ENCODE peak calls at places on chromosomes 6 and 20, in eight cellular contexts. One of them, this sample, is unnamed. For H3K4me1 and H3K27me3, the result is how much of the 10 kb centered on the place peaks cover.

GRCh38 chr6:99905209-99906106 is 88.6 kb downstream of the MCHR2 start:
- DNase-seq in cardiac muscle cell: peak
- DNase-seq in psoas muscle: no peak
- DNase-seq in Panc1: peak
- DNase-seq in neuronal stem cell: peak
- DNase-seq in left lung: no peak
- DNase-seq in IMR-90: peak
- DNase-seq in astrocyte: peak
- DNase-seq in this sample: peak

GRCh38 chr20:9025643-9026042 is 43.2 kb upstream of the PLCB4 start:
- DNase-seq in neuronal stem cell: no peak
- DNase-seq in psoas muscle: no peak
- DNase-seq in left lung: no peak
- DNase-seq in cardiac muscle cell: no peak
- DNase-seq in IMR-90: peak
- DNase-seq in astrocyte: peak
- DNase-seq in Panc1: no peak
- DNase-seq in this sample: no peak

GRCh38 chr20:17083738-17084137 is 143.1 kb upstream of the PCSK2 start:
- DNase-seq in neuronal stem cell: peak
- DNase-seq in Panc1: no peak
- DNase-seq in IMR-90: peak
- DNase-seq in astrocyte: no peak
- DNase-seq in cardiac muscle cell: peak
- DNase-seq in left lung: no peak
- DNase-seq in psoas muscle: no peak
- DNase-seq in this sample: peak

GRCh38 chr6:51570168-51570921 is 517.1 kb downstream of the PKHD1 start:
- DNase-seq in psoas muscle: no peak
- DNase-seq in left lung: no peak
- DNase-seq in cardiac muscle cell: no peak
- DNase-seq in neuronal stem cell: no peak
- DNase-seq in Panc1: no peak
- DNase-seq in astrocyte: no peak
- DNase-seq in IMR-90: no peak
- DNase-seq in this sample: no peak

GRCh38 chr6:6008648-6009421 is 2.1 kb upstream of the NRN1 start:
- DNase-seq in Panc1: no peak
- DNase-seq in left lung: peak
- DNase-seq in psoas muscle: peak
- DNase-seq in IMR-90: no peak
- DNase-seq in neuronal stem cell: peak
- DNase-seq in astrocyte: no peak
- DNase-seq in cardiac muscle cell: peak
- DNase-seq in this sample: no peak

GRCh38 chr6:99993533-99994251 is at the start of gene MCHR2:
- DNase-seq in psoas muscle: no peak
- DNase-seq in neuronal stem cell: no peak
- DNase-seq in cardiac muscle cell: peak
- DNase-seq in Panc1: no peak
- DNase-seq in left lung: peak
- DNase-seq in astrocyte: no peak
- DNase-seq in IMR-90: no peak
- DNase-seq in this sample: no peak

GRCh38 chr6:132122176-132122575 is 171.0 kb upstream of the CCN2 start:
- DNase-seq in neuronal stem cell: no peak
- DNase-seq in psoas muscle: no peak
- DNase-seq in left lung: no peak
- DNase-seq in Panc1: no peak
- DNase-seq in IMR-90: no peak
- DNase-seq in astrocyte: no peak
- DNase-seq in cardiac muscle cell: no peak
- DNase-seq in this sample: no peak

GRCh38 chr6:10553869-10554268 is 32.7 kb downstream of the GCNT2 start:
- DNase-seq in astrocyte: no peak
- DNase-seq in psoas muscle: no peak
- DNase-seq in cardiac muscle cell: peak
- DNase-seq in Panc1: no peak
- DNase-seq in neuronal stem cell: no peak
- DNase-seq in IMR-90: no peak
- DNase-seq in left lung: no peak
- DNase-seq in this sample: no peak

GRCh38 chr6:16769131-16769985 is 8.1 kb upstream of the ATXN1 start:
- DNase-seq in neuronal stem cell: no peak
- DNase-seq in IMR-90: peak
- DNase-seq in psoas muscle: no peak
- DNase-seq in Panc1: no peak
- DNase-seq in astrocyte: peak
- DNase-seq in left lung: no peak
- DNase-seq in cardiac muscle cell: peak
- DNase-seq in this sample: no peak

GRCh38 chr6:129104560-129104959 is 221.6 kb downstream of the LAMA2 start:
- DNase-seq in IMR-90: no peak
- DNase-seq in Panc1: no peak
- DNase-seq in astrocyte: no peak
- DNase-seq in cardiac muscle cell: no peak
- DNase-seq in psoas muscle: no peak
- DNase-seq in neuronal stem cell: no peak
- DNase-seq in left lung: no peak
- DNase-seq in this sample: no peak

GRCh38 chr6:108610270-108610839 is 49.6 kb downstream of the FOXO3 start:
- DNase-seq in cardiac muscle cell: no peak
- DNase-seq in IMR-90: no peak
- DNase-seq in left lung: no peak
- DNase-seq in astrocyte: no peak
- DNase-seq in neuronal stem cell: no peak
- DNase-seq in psoas muscle: no peak
- DNase-seq in Panc1: no peak
- DNase-seq in this sample: no peak

GRCh38 chr6:134744301-134744700 is 205.6 kb downstream of the ALDH8A1 start:
- DNase-seq in cardiac muscle cell: peak
- DNase-seq in left lung: no peak
- DNase-seq in astrocyte: peak
- DNase-seq in Panc1: no peak
- DNase-seq in psoas muscle: no peak
- DNase-seq in neuronal stem cell: no peak
- DNase-seq in IMR-90: peak
- DNase-seq in this sample: no peak

GRCh38 chr6:158047120-158047518 is 65.5 kb downstream of the SYNJ2 start:
- DNase-seq in left lung: no peak
- DNase-seq in neuronal stem cell: no peak
- DNase-seq in Panc1: no peak
- DNase-seq in psoas muscle: peak
- DNase-seq in cardiac muscle cell: no peak
- DNase-seq in IMR-90: peak
- DNase-seq in astrocyte: peak
- DNase-seq in this sample: no peak

GRCh38 chr6:95572098-95572497 is 5.2 kb upstream of the MANEA start:
- DNase-seq in cardiac muscle cell: no peak
- DNase-seq in astrocyte: no peak
- DNase-seq in neuronal stem cell: no peak
- DNase-seq in Panc1: no peak
- DNase-seq in psoas muscle: no peak
- DNase-seq in left lung: no peak
- DNase-seq in IMR-90: no peak
- DNase-seq in this sample: no peak

GRCh38 chr20:568097-568864 is 24.7 kb upstream of the CSNK2A1 start:
- DNase-seq in neuronal stem cell: no peak
- DNase-seq in cardiac muscle cell: peak
- DNase-seq in astrocyte: no peak
- DNase-seq in Panc1: no peak
- DNase-seq in psoas muscle: peak
- DNase-seq in IMR-90: no peak
- DNase-seq in left lung: no peak
- DNase-seq in this sample: no peak

GRCh38 chr6:166721576-166721975 is 94.5 kb upstream of the RPS6KA2 start:
- DNase-seq in neuronal stem cell: no peak
- DNase-seq in Panc1: no peak
- DNase-seq in IMR-90: no peak
- DNase-seq in astrocyte: no peak
- DNase-seq in left lung: no peak
- DNase-seq in cardiac muscle cell: no peak
- DNase-seq in psoas muscle: no peak
- DNase-seq in this sample: no peak

GRCh38 chr6:161444966-161445799 is 171.3 kb upstream of the AGPAT4 start:
- DNase-seq in neuronal stem cell: no peak
- DNase-seq in astrocyte: peak
- DNase-seq in psoas muscle: peak
- DNase-seq in left lung: no peak
- DNase-seq in IMR-90: peak
- DNase-seq in cardiac muscle cell: no peak
- DNase-seq in Panc1: no peak
- DNase-seq in this sample: no peak

GRCh38 chr6:21740719-21741118 is 147.2 kb downstream of the SOX4 start:
- DNase-seq in IMR-90: peak
- DNase-seq in Panc1: no peak
- DNase-seq in cardiac muscle cell: no peak
- DNase-seq in psoas muscle: no peak
- DNase-seq in astrocyte: peak
- DNase-seq in left lung: no peak
- DNase-seq in neuronal stem cell: no peak
- DNase-seq in this sample: no peak

GRCh38 chr20:38168791-38169589 is 3.9 kb upstream of the TGM2 start:
- DNase-seq in Panc1: no peak
- DNase-seq in cardiac muscle cell: no peak
- DNase-seq in psoas muscle: peak
- DNase-seq in left lung: peak
- DNase-seq in IMR-90: no peak
- DNase-seq in astrocyte: no peak
- DNase-seq in neuronal stem cell: no peak
- DNase-seq in this sample: no peak

GRCh38 chr6:105136433-105137350 is 43.1 kb downstream of the POPDC3 start:
- DNase-seq in cardiac muscle cell: peak
- DNase-seq in left lung: peak
- DNase-seq in IMR-90: peak
- DNase-seq in Panc1: no peak
- DNase-seq in psoas muscle: peak
- DNase-seq in neuronal stem cell: peak
- DNase-seq in astrocyte: peak
- DNase-seq in this sample: peak

GRCh38 chr20:51966296-51966971 is 164.1 kb upstream of the SALL4 start:
- DNase-seq in IMR-90: peak
- DNase-seq in neuronal stem cell: peak
- DNase-seq in psoas muscle: peak
- DNase-seq in astrocyte: peak
- DNase-seq in cardiac muscle cell: peak
- DNase-seq in Panc1: peak
- DNase-seq in left lung: no peak
- DNase-seq in this sample: peak

GRCh38 chr6:13848553-13849150 is 34.3 kb upstream of the MCUR1 start:
- DNase-seq in IMR-90: peak
- DNase-seq in Panc1: no peak
- DNase-seq in cardiac muscle cell: peak
- DNase-seq in left lung: peak
- DNase-seq in astrocyte: no peak
- DNase-seq in psoas muscle: no peak
- DNase-seq in neuronal stem cell: no peak
- DNase-seq in this sample: no peak

GRCh38 chr20:44601801-44602204 is 19.4 kb downstream of the PKIG start:
- DNase-seq in neuronal stem cell: no peak
- DNase-seq in astrocyte: peak
- DNase-seq in IMR-90: peak
- DNase-seq in cardiac muscle cell: no peak
- DNase-seq in psoas muscle: peak
- DNase-seq in Panc1: no peak
- DNase-seq in left lung: no peak
- DNase-seq in this sample: no peak

GRCh38 chr6:32950449-32950848 is 2.4 kb downstream of the HLA-DMA start:
- DNase-seq in astrocyte: no peak
- DNase-seq in neuronal stem cell: no peak
- DNase-seq in Panc1: no peak
- DNase-seq in left lung: no peak
- DNase-seq in IMR-90: no peak
- DNase-seq in cardiac muscle cell: no peak
- DNase-seq in psoas muscle: no peak
- DNase-seq in this sample: no peak
- H3K4me1 ChIP-seq in astrocyte: under half
- H3K4me1 ChIP-seq in neuronal stem cell: under half
- H3K4me1 ChIP-seq in Panc1: under half
- H3K4me1 ChIP-seq in left lung: under half
- H3K4me1 ChIP-seq in IMR-90: under half
- H3K4me1 ChIP-seq in cardiac muscle cell: under half
- H3K4me1 ChIP-seq in psoas muscle: under half
- H3K4me1 ChIP-seq in this sample: under half

GRCh38 chr6:148926478-148926877 is 179.6 kb downstream of the UST start:
- DNase-seq in cardiac muscle cell: no peak
- DNase-seq in left lung: no peak
- DNase-seq in psoas muscle: no peak
- DNase-seq in neuronal stem cell: no peak
- DNase-seq in IMR-90: no peak
- DNase-seq in astrocyte: no peak
- DNase-seq in Panc1: no peak
- DNase-seq in this sample: no peak
- H3K27ac ChIP-seq in cardiac muscle cell: no peak
- H3K27ac ChIP-seq in left lung: no peak
- H3K27ac ChIP-seq in psoas muscle: no peak
- H3K27ac ChIP-seq in neuronal stem cell: no peak
- H3K27ac ChIP-seq in IMR-90: no peak
- H3K27ac ChIP-seq in astrocyte: no peak
- H3K27ac ChIP-seq in Panc1: no peak
- H3K27ac ChIP-seq in this sample: no peak

GRCh38 chr20:3661060-3661820 is 2.0 kb downstream of the GFRA4 start:
- DNase-seq in Panc1: no peak
- DNase-seq in IMR-90: no peak
- DNase-seq in neuronal stem cell: no peak
- DNase-seq in psoas muscle: peak
- DNase-seq in cardiac muscle cell: no peak
- DNase-seq in left lung: peak
- DNase-seq in astrocyte: no peak
- DNase-seq in this sample: no peak

GRCh38 chr20:3663031-3663701 is at the start of gene GFRA4:
- DNase-seq in left lung: no peak
- DNase-seq in Panc1: no peak
- DNase-seq in cardiac muscle cell: no peak
- DNase-seq in IMR-90: no peak
- DNase-seq in astrocyte: no peak
- DNase-seq in neuronal stem cell: no peak
- DNase-seq in psoas muscle: no peak
- DNase-seq in this sample: no peak

GRCh38 chr20:3663858-3664257 is 659 bp upstream of the GFRA4 start:
- DNase-seq in neuronal stem cell: no peak
- DNase-seq in astrocyte: no peak
- DNase-seq in Panc1: no peak
- DNase-seq in left lung: no peak
- DNase-seq in psoas muscle: no peak
- DNase-seq in IMR-90: no peak
- DNase-seq in cardiac muscle cell: no peak
- DNase-seq in this sample: no peak

GRCh38 chr20:3660262-3661059 is 2.7 kb downstream of the GFRA4 start:
- DNase-seq in cardiac muscle cell: no peak
- DNase-seq in left lung: peak
- DNase-seq in IMR-90: no peak
- DNase-seq in Panc1: no peak
- DNase-seq in astrocyte: no peak
- DNase-seq in psoas muscle: peak
- DNase-seq in neuronal stem cell: no peak
- DNase-seq in this sample: no peak

GRCh38 chr20:3661836-3662665 is 1.1 kb downstream of the GFRA4 start:
- DNase-seq in psoas muscle: no peak
- DNase-seq in left lung: no peak
- DNase-seq in cardiac muscle cell: no peak
- DNase-seq in IMR-90: no peak
- DNase-seq in Panc1: no peak
- DNase-seq in astrocyte: no peak
- DNase-seq in neuronal stem cell: no peak
- DNase-seq in this sample: no peak
- H3K27me3 ChIP-seq in psoas muscle: under half
- H3K27me3 ChIP-seq in left lung: under half
- H3K27me3 ChIP-seq in cardiac muscle cell: half or more
- H3K27me3 ChIP-seq in IMR-90: half or more
- H3K27me3 ChIP-seq in Panc1: under half
- H3K27me3 ChIP-seq in astrocyte: under half
- H3K27me3 ChIP-seq in neuronal stem cell: under half
- H3K27me3 ChIP-seq in this sample: under half

GRCh38 chr6:45498620-45499019 is 120.9 kb upstream of the SUPT3H start:
- DNase-seq in IMR-90: peak
- DNase-seq in psoas muscle: no peak
- DNase-seq in neuronal stem cell: no peak
- DNase-seq in astrocyte: no peak
- DNase-seq in Panc1: no peak
- DNase-seq in left lung: no peak
- DNase-seq in cardiac muscle cell: no peak
- DNase-seq in this sample: no peak
- H3K4me1 ChIP-seq in IMR-90: under half
- H3K4me1 ChIP-seq in psoas muscle: under half
- H3K4me1 ChIP-seq in neuronal stem cell: under half
- H3K4me1 ChIP-seq in astrocyte: under half
- H3K4me1 ChIP-seq in Panc1: under half
- H3K4me1 ChIP-seq in left lung: under half
- H3K4me1 ChIP-seq in cardiac muscle cell: under half
- H3K4me1 ChIP-seq in this sample: under half

This sample was measured in iPS DF 6.9.